ENCODE peak calls at places on chromosomes 12 and 14, in seven cellular contexts. One of them, this sample, is unnamed.

GRCh38 chr12:92412931-92413685 is 267.5 kb upstream of the BTG1 start:
- DNase-seq in mucosa of descending colon: no peak
- DNase-seq in breast epithelium: no peak
- DNase-seq in fibroblast of lung: peak
- DNase-seq in uterus: no peak
- DNase-seq in K562: no peak
- DNase-seq in cardiac fibroblast: no peak
- DNase-seq in this sample: no peak

GRCh38 chr14:65070710-65071033 is 31.6 kb downstream of the MAX start:
- DNase-seq in K562: no peak
- DNase-seq in fibroblast of lung: no peak
- DNase-seq in uterus: no peak
- DNase-seq in mucosa of descending colon: peak
- DNase-seq in breast epithelium: no peak
- DNase-seq in cardiac fibroblast: peak
- DNase-seq in this sample: no peak

GRCh38 chr14:100056964-100057817 is 8.0 kb upstream of the EVL start:
- DNase-seq in mucosa of descending colon: no peak
- DNase-seq in cardiac fibroblast: peak
- DNase-seq in K562: peak
- DNase-seq in uterus: no peak
- DNase-seq in fibroblast of lung: no peak
- DNase-seq in breast epithelium: no peak
- DNase-seq in this sample: peak

GRCh38 chr12:109879332-109880048 is 851 bp downstream of the GLTP start:
- DNase-seq in uterus: no peak
- DNase-seq in mucosa of descending colon: no peak
- DNase-seq in breast epithelium: no peak
- DNase-seq in fibroblast of lung: no peak
- DNase-seq in cardiac fibroblast: no peak
- DNase-seq in K562: no peak
- DNase-seq in this sample: peak

GRCh38 chr12:51318846-51319570 is 5.0 kb downstream of the BIN2 start:
- DNase-seq in uterus: no peak
- DNase-seq in cardiac fibroblast: no peak
- DNase-seq in fibroblast of lung: no peak
- DNase-seq in K562: no peak
- DNase-seq in breast epithelium: no peak
- DNase-seq in mucosa of descending colon: no peak
- DNase-seq in this sample: no peak

GRCh38 chr12:60212159-60213000 is 616.6 kb downstream of the SLC16A7 start:
- DNase-seq in fibroblast of lung: no peak
- DNase-seq in mucosa of descending colon: no peak
- DNase-seq in K562: no peak
- DNase-seq in uterus: no peak
- DNase-seq in breast epithelium: no peak
- DNase-seq in cardiac fibroblast: no peak
- DNase-seq in this sample: no peak

GRCh38 chr14:44347316-44347715 is 159.8 kb downstream of the FSCB start:
- DNase-seq in breast epithelium: no peak
- DNase-seq in mucosa of descending colon: no peak
- DNase-seq in K562: no peak
- DNase-seq in uterus: no peak
- DNase-seq in cardiac fibroblast: no peak
- DNase-seq in fibroblast of lung: no peak
- DNase-seq in this sample: no peak

GRCh38 chr14:44962573-44963528 is 861 bp downstream of the TOGARAM1 start:
- DNase-seq in breast epithelium: peak
- DNase-seq in uterus: peak
- DNase-seq in mucosa of descending colon: peak
- DNase-seq in fibroblast of lung: peak
- DNase-seq in K562: peak
- DNase-seq in cardiac fibroblast: peak
- DNase-seq in this sample: peak

GRCh38 chr12:45327823-45328383 is 112.0 kb downstream of the ANO6 start:
- DNase-seq in K562: no peak
- DNase-seq in cardiac fibroblast: no peak
- DNase-seq in fibroblast of lung: peak
- DNase-seq in mucosa of descending colon: no peak
- DNase-seq in breast epithelium: no peak
- DNase-seq in uterus: no peak
- DNase-seq in this sample: no peak

GRCh38 chr12:120713861-120714482 is 3.7 kb downstream of the UNC119B start:
- DNase-seq in breast epithelium: no peak
- DNase-seq in cardiac fibroblast: peak
- DNase-seq in mucosa of descending colon: no peak
- DNase-seq in K562: peak
- DNase-seq in fibroblast of lung: peak
- DNase-seq in uterus: peak
- DNase-seq in this sample: peak

GRCh38 chr14:30610719-30611388 is 11.3 kb upstream of the SCFD1 start:
- DNase-seq in uterus: peak
- DNase-seq in mucosa of descending colon: peak
- DNase-seq in K562: peak
- DNase-seq in breast epithelium: no peak
- DNase-seq in fibroblast of lung: peak
- DNase-seq in cardiac fibroblast: peak
- DNase-seq in this sample: peak

GRCh38 chr12:95114766-95115450 is 41.5 kb upstream of the NR2C1 start:
- DNase-seq in cardiac fibroblast: no peak
- DNase-seq in K562: no peak
- DNase-seq in uterus: no peak
- DNase-seq in fibroblast of lung: peak
- DNase-seq in mucosa of descending colon: no peak
- DNase-seq in breast epithelium: no peak
- DNase-seq in this sample: no peak

GRCh38 chr14:35001624-35002023 is 18.8 kb downstream of the SRP54 start:
- DNase-seq in K562: no peak
- DNase-seq in mucosa of descending colon: no peak
- DNase-seq in breast epithelium: no peak
- DNase-seq in cardiac fibroblast: no peak
- DNase-seq in fibroblast of lung: no peak
- DNase-seq in uterus: no peak
- DNase-seq in this sample: no peak

GRCh38 chr12:124497039-124497438 is 70.4 kb downstream of the NCOR2 start:
- DNase-seq in K562: no peak
- DNase-seq in cardiac fibroblast: peak
- DNase-seq in breast epithelium: no peak
- DNase-seq in mucosa of descending colon: no peak
- DNase-seq in fibroblast of lung: peak
- DNase-seq in uterus: no peak
- DNase-seq in this sample: peak

DNA sequence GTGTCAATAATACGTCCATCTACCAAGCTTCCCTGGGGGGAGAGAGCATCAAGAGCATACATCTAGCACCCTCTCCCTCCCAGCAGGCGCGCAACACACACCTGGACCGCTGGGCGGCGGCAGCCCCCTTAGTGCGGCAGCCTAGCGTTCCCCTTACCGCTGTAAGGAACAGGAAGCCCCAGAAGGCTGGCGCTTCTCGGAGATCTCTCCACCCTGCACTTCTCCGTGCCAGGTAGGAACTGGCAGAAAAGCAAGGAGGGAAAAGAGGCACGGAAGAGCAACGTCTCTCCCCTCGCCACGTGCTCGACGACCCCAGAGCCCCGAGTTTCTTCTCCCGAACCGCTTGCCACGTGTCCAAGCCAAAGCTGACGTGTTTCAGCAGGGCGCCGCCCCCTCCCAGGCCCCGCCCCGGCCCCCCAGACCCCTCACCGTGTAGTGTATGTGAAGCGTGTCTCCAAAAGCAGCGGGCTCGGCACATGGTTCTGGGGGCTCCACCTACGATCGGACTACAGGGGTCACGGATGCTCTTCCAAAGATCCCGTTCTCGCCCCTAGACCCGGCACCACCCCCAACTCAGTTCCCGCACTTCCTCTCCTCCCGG is 575 bp downstream of the FKBP11 start:
- DNase-seq in fibroblast of lung: peak
- DNase-seq in uterus: peak
- DNase-seq in cardiac fibroblast: peak
- DNase-seq in K562: no peak
- DNase-seq in breast epithelium: no peak
- DNase-seq in mucosa of descending colon: peak
- DNase-seq in this sample: peak
- TF ChIP-seq CTCF in fibroblast of lung: peak
- TF ChIP-seq CTCF in uterus: peak
- TF ChIP-seq CTCF in cardiac fibroblast: peak
- TF ChIP-seq CTCF in K562: no peak
- TF ChIP-seq CTCF in breast epithelium: no peak
- TF ChIP-seq CTCF in mucosa of descending colon: no peak
- TF ChIP-seq CTCF in this sample: peak

GRCh38 chr12:89348894-89349669 is 3.2 kb downstream of the DUSP6 start:
- DNase-seq in K562: no peak
- DNase-seq in breast epithelium: no peak
- DNase-seq in mucosa of descending colon: no peak
- DNase-seq in uterus: no peak
- DNase-seq in cardiac fibroblast: peak
- DNase-seq in fibroblast of lung: no peak
- DNase-seq in this sample: no peak
- H3K4me3 ChIP-seq in K562: no peak
- H3K4me3 ChIP-seq in breast epithelium: peak
- H3K4me3 ChIP-seq in mucosa of descending colon: no peak
- H3K4me3 ChIP-seq in uterus: no peak
- H3K4me3 ChIP-seq in cardiac fibroblast: peak
- H3K4me3 ChIP-seq in fibroblast of lung: peak
- H3K4me3 ChIP-seq in this sample: peak

GRCh38 chr12:54159140-54159539 is 29.6 kb downstream of the SMUG1 start:
- DNase-seq in breast epithelium: no peak
- DNase-seq in mucosa of descending colon: peak
- DNase-seq in cardiac fibroblast: no peak
- DNase-seq in uterus: no peak
- DNase-seq in fibroblast of lung: no peak
- DNase-seq in K562: peak
- DNase-seq in this sample: no peak
- TF ChIP-seq CTCF in breast epithelium: no peak
- TF ChIP-seq CTCF in mucosa of descending colon: no peak
- TF ChIP-seq CTCF in cardiac fibroblast: no peak
- TF ChIP-seq CTCF in uterus: no peak
- TF ChIP-seq CTCF in fibroblast of lung: no peak
- TF ChIP-seq CTCF in K562: peak
- TF ChIP-seq CTCF in this sample: no peak

DNA sequence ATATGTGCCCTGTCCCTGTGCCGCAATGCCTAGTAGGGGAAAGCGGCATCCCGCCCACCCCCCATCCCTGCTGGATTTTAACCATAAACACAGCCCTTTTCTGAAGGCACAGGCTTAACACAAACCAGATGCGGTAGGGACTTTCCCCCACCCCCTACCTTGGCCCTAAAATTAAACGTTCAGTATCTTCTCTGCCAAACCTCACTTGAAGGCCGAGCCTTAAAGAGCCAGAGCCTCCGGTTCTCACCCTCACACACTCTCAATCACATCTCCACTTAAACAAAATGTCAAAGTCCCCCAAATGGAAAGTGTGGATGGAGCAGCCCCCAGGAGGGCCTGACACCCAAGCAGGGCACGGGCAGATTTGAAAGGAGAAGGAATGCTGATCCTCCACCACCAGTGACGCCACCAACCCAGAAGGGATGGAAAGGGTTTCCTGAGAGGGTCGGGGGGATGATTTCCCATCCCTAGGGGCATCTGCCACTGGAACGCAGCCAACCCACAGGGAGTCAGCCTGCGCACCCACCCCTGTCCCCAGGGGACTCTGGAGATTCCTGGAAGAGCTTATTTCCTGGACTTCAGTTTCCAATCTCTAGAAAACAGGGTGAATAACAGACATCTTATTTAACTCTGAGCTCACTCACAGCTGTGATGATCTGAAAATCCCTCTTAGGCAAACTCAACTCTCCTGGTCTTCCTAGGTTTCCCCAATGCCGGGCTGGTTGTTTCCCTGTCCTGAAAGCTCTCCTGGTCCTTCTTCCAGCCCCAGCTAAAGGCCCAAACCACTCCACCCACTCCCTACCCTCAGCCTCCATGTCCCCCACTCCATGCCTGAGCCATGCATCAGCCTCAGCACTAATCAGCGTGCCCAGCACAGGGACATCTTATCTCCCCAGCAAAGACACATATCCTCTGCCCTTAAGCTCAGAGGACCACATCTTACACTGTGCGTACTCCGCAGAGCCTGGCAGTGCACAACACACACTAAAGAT is 26.3 kb downstream of the ACTN1 start:
- DNase-seq in fibroblast of lung: peak
- DNase-seq in mucosa of descending colon: no peak
- DNase-seq in uterus: peak
- DNase-seq in breast epithelium: no peak
- DNase-seq in cardiac fibroblast: peak
- DNase-seq in K562: peak
- DNase-seq in this sample: peak
- H3K4me3 ChIP-seq in fibroblast of lung: peak
- H3K4me3 ChIP-seq in mucosa of descending colon: no peak
- H3K4me3 ChIP-seq in uterus: peak
- H3K4me3 ChIP-seq in breast epithelium: peak
- H3K4me3 ChIP-seq in cardiac fibroblast: peak
- H3K4me3 ChIP-seq in K562: no peak
- H3K4me3 ChIP-seq in this sample: peak

GRCh38 chr14:59022144-59022543 is 166.3 kb upstream of the DAAM1 start:
- DNase-seq in K562: no peak
- DNase-seq in cardiac fibroblast: no peak
- DNase-seq in breast epithelium: no peak
- DNase-seq in mucosa of descending colon: no peak
- DNase-seq in fibroblast of lung: no peak
- DNase-seq in uterus: no peak
- DNase-seq in this sample: no peak
- TF ChIP-seq CTCF in K562: no peak
- TF ChIP-seq CTCF in cardiac fibroblast: peak
- TF ChIP-seq CTCF in breast epithelium: no peak
- TF ChIP-seq CTCF in mucosa of descending colon: no peak
- TF ChIP-seq CTCF in fibroblast of lung: peak
- TF ChIP-seq CTCF in uterus: no peak
- TF ChIP-seq CTCF in this sample: no peak

DNA sequence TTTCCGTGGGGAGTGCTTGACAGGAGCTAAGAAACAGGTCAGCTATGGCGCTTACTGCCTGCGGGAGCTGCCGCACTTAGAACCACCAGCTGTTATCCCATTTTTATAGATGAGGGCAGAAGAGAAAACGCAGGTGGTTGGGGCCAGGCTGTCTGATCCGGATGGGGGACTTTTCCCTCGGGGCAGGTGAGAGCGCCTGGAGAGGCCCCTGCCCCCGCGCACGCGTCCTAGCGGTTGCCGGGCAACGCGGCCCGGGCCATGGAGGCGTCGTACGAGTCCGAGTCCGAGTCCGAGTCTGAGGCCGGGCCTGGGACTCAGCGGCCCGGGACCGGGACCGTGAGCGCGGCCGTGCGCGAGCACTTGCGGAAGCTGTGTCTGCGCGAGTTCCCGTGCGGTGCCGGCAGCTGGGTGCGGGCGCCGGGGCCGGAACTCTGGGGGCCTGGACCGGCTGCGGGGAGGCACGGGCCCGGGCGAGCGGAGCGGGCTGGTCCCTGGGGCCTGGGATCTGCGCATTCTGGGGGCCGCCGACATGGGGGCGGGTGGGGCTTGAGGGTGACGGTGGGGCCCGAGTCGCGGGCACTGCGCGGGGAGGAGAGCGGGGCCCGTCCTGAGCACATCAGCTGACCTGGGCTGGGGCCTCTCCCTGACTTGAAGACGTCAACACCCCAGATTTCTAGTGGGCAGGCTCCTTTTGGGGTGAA is at the start of gene LRRC43:
- DNase-seq in uterus: no peak
- DNase-seq in K562: no peak
- DNase-seq in cardiac fibroblast: peak
- DNase-seq in breast epithelium: no peak
- DNase-seq in fibroblast of lung: peak
- DNase-seq in mucosa of descending colon: peak
- DNase-seq in this sample: peak
- H3K4me3 ChIP-seq in uterus: peak
- H3K4me3 ChIP-seq in K562: no peak
- H3K4me3 ChIP-seq in cardiac fibroblast: peak
- H3K4me3 ChIP-seq in breast epithelium: peak
- H3K4me3 ChIP-seq in fibroblast of lung: peak
- H3K4me3 ChIP-seq in mucosa of descending colon: no peak
- H3K4me3 ChIP-seq in this sample: peak

GRCh38 chr12:117100251-117100650 is 1.0 kb upstream of the TESC start:
- DNase-seq in mucosa of descending colon: no peak
- DNase-seq in fibroblast of lung: no peak
- DNase-seq in breast epithelium: no peak
- DNase-seq in K562: peak
- DNase-seq in uterus: no peak
- DNase-seq in cardiac fibroblast: peak
- DNase-seq in this sample: peak
- TF ChIP-seq CTCF in mucosa of descending colon: no peak
- TF ChIP-seq CTCF in fibroblast of lung: peak
- TF ChIP-seq CTCF in breast epithelium: no peak
- TF ChIP-seq CTCF in K562: peak
- TF ChIP-seq CTCF in uterus: no peak
- TF ChIP-seq CTCF in cardiac fibroblast: peak
- TF ChIP-seq CTCF in this sample: peak

This sample was measured in fibroblast of villous mesenchyme.